ENCODE peak calls at places on chromosomes 7 and 10, in four cellular contexts. Y, R, S and P are unnamed samples.

GRCh38 chr10:119940487-119940886 is 48.0 kb downstream of the SEC23IP start:
- DNase-seq in Y (no peak), R (no peak), S (no peak), P (no peak)

GRCh38 chr10:79387466-79387973 is 40.3 kb downstream of the PPIF start:
- DNase-seq in Y (no peak), R (no peak), S (no peak), P (no peak)

GRCh38 chr7:66921918-66922486 is 977 bp downstream of the TMEM248 start:
- DNase-seq in Y (no peak), R (peak; percentile 13), S (peak; percentile 67), P (peak; percentile 30)

GRCh38 chr10:132974249-132974796 is 32.0 kb upstream of the CFAP46 start:
- DNase-seq in Y (no peak), R (no peak), S (no peak), P (no peak)

GRCh38 chr10:44035474-44036197 is 349.3 kb downstream of the CXCL12 start:
- DNase-seq in Y (no peak), R (peak; percentile 57), S (no peak), P (no peak)

GRCh38 chr10:111017093-111017492 is 59.7 kb upstream of the ADRA2A start:
- DNase-seq in Y (no peak), R (no peak), S (no peak), P (no peak)

GRCh38 chr10:16737420-16737819 is 79.8 kb downstream of the RSU1 start:
- DNase-seq in Y (no peak), R (no peak), S (no peak), P (no peak)

GRCh38 chr10:71582019-71582418 is 137.6 kb downstream of the C10orf105 start:
- DNase-seq in Y (no peak), R (no peak), S (peak; percentile 65), P (no peak)

GRCh38 chr10:77890097-77890496 is 36.5 kb downstream of the DLG5 start:
- DNase-seq in Y (no peak), R (no peak), S (peak; percentile 52), P (no peak)

GRCh38 chr7:86534641-86535040 is 109.1 kb upstream of the GRM3 start:
- DNase-seq in Y (no peak), R (no peak), S (no peak), P (no peak)

GRCh38 chr7:111587715-111588433 is 25.6 kb upstream of the IMMP2L start:
- DNase-seq in Y (no peak), R (no peak), S (no peak), P (no peak)

GRCh38 chr7:129188372-129188891 is at the start of gene SMO:
- DNase-seq in Y (peak; percentile 69), R (no peak), S (peak; percentile 59), P (peak; percentile 55)

GRCh38 chr10:17431871-17432311 is 22.5 kb downstream of the ST8SIA6 start:
- DNase-seq in Y (no peak), R (no peak), S (no peak), P (no peak)

GRCh38 chr10:77511498-77512218 is 126.0 kb downstream of the KCNMA1 start:
- DNase-seq in Y (no peak), R (no peak), S (no peak), P (no peak)

GRCh38 chr7:98771519-98772241 is 98.1 kb downstream of the TMEM130 start:
- DNase-seq in Y (peak; percentile 38), R (peak; percentile 35), S (no peak), P (peak; percentile 42)

GRCh38 chr7:5422324-5423271 is 1.0 kb downstream of the TNRC18 start:
- DNase-seq in Y (no peak), R (no peak), S (peak; percentile 13), P (peak; percentile 35)

GRCh38 chr7:157660971-157661610 is 324.3 kb downstream of the DNAJB6 start:
- DNase-seq in Y (no peak), R (no peak), S (no peak), P (no peak)

GRCh38 chr10:86023931-86024554 is 342.6 kb downstream of the GRID1 start:
- DNase-seq in Y (no peak), R (no peak), S (no peak), P (no peak)

GRCh38 chr10:86024555-86025001 is 342.0 kb downstream of the GRID1 start:
- DNase-seq in Y (no peak), R (no peak), S (peak; percentile 39), P (no peak)

GRCh38 chr10:86030312-86030711 is 336.3 kb downstream of the GRID1 start:
- DNase-seq in Y (no peak), R (no peak), S (no peak), P (no peak)

GRCh38 chr10:86025509-86025908 is 341.1 kb downstream of the GRID1 start:
- DNase-seq in Y (no peak), R (no peak), S (no peak), P (no peak)

GRCh38 chr10:86027346-86027745 is 339.2 kb downstream of the GRID1 start:
- DNase-seq in Y (no peak), R (no peak), S (no peak), P (no peak)
- TF ChIP-seq FOXK2 in Y (no peak), R (no peak), S (no peak), P (no peak)

GRCh38 chr10:104253576-104254410 is 899 bp upstream of the GSTO1 start:
- DNase-seq in Y (no peak), R (no peak), S (no peak), P (peak; percentile 46)

GRCh38 chr10:104255244-104255981 is 721 bp downstream of the GSTO1 start:
- DNase-seq in Y (no peak), R (no peak), S (no peak), P (peak; percentile 82)

GRCh38 chr10:104256335-104257080 is 1.8 kb downstream of the GSTO1 start:
- DNase-seq in Y (no peak), R (no peak), S (no peak), P (peak; percentile 63)

GRCh38 chr10:104253106-104253505 is 1.6 kb upstream of the GSTO1 start:
- DNase-seq in Y (no peak), R (no peak), S (peak; percentile 25), P (peak; percentile 96)

DNA sequence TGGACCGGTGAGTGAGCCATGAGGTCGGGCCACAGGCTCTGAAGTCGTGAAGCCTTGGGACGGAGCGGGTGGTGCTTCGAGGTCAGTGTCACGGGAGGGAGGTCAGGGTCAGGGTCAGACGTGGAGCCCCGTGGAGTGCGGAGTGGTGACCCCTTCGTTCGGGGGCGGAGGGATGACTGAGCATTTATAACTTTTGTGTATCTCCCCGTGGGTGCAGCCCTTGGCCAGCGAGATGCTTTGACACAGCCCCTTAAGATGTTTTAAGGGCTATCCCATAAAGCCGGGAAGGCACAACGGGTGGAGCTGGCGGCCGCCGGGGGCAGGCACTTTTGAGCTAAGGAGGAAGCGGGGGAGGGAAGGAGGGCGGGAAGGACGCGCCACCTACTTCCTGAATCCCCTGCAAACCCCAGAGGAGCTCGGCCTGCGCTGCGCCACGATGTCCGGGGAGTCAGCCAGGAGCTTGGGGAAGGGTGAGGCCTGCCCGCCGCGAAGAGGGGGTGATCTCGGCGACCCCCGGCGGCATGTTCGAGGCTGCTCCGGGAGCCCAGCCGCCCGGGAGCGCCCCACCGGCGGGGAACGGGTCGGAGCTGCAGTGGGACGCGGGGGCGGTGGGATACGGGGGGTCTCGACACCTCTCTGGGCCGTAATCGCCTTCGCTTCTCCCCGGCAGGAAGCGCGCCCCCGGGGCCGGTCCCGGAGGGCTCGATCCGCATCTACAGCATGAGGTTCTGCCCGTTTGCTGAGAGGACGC is at the start of gene GSTO1:
- DNase-seq in Y (peak; percentile 77), R (peak; percentile 30), S (peak; percentile 66), P (peak; percentile 35)
- TF ChIP-seq FOXK2 in Y (no peak), R (no peak), S (no peak), P (no peak)

GRCh38 chr10:29157321-29157720 is 131.5 kb upstream of the LYZL1 start:
- DNase-seq in Y (no peak), R (no peak), S (no peak), P (no peak)
- TF ChIP-seq FOXK2 in Y (no peak), R (no peak), S (no peak), P (no peak)

GRCh38 chr10:124592101-124592500 is 130.5 kb downstream of the LHPP start:
- DNase-seq in Y (no peak), R (no peak), S (no peak), P (no peak)

GRCh38 chr10:124594240-124594639 is 132.6 kb downstream of the LHPP start:
- DNase-seq in Y (no peak), R (no peak), S (no peak), P (no peak)

GRCh38 chr10:124592736-124593430 is 131.3 kb downstream of the LHPP start:
- DNase-seq in Y (no peak), R (no peak), S (no peak), P (no peak)

GRCh38 chr10:124595143-124595883 is 133.7 kb downstream of the LHPP start:
- DNase-seq in Y (no peak), R (no peak), S (no peak), P (no peak)

DNA sequence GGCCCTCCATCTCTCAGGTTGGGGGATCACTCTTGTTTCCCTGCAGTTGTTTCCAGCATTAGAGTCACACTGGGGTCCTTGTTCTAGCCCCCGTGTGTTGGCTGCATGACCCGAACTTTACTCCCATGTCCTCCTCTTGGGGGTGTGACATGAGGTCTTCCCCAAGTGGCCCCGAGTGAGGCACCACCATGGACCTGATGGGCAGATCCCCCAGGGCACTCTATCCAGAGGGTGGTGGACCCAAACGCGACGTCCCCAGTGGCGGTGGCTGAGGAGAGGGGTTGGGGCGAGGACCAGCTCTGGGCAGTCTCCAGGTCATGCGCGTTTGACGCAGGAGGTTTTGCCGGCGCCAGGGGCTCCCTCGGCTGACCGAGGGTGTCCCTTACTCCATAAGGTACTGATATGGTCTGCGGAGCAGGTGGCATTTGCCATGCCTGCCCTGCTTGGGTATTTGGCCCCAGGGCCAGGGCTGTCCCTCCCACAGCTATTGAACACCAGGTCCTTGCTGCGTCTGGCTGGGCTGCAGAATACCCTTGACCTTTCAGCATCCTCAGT is 131.9 kb downstream of the LHPP start:
- DNase-seq in Y (no peak), R (no peak), S (no peak), P (no peak)
- TF ChIP-seq FOXK2 in Y (no peak), R (no peak), S (no peak), P (no peak)

DNA sequence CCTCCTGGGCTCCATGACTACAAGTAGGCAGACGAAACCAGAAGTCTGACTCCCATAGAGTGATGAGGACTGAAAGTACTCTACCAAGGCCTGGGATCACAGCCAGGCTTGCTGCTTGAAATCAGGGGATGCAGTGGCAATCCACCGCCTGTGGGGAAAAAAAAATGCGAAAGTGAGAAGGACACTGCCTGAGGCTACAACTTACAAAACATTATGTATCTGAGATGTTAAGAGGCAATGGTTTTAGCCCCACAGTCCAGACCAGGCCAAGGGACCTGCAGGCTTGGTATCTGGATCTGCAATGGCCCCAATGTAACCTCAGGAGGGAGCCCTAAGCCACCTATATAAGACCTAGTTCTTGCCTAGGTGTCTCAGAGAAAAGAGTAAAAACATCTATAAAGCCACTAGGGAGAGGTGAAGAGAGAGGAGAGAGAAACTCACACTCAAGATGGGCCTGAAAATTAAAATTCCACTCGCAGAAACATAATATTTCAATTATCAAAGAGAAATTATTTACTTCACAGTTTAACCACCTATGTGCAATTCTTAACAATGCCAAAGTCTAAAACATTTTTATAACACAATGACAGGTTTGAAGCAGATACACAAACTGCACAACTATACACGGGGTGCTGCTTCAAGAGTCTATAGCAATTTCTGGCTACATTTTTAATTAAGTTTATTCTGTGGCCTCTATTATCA is 13.9 kb downstream of the DNAJC1 start:
- DNase-seq in Y (peak; percentile 49), R (no peak), S (peak; percentile 26), P (peak; percentile 53)
- TF ChIP-seq FOXK2 in Y (no peak), R (no peak), S (no peak), P (no peak)